ENCODE peak calls at places on chromosomes 2 and 18, in nine cellular contexts. O is transverse colon, H is esophagus muscularis mucosa, U is sigmoid colon, I is H1, Q is HepG2, S is upper lobe of left lung, B is K562, M is SK-N-SH. C is an unnamed sample. For H3K36me3, the result is how much of the 10 kb centered on the place peaks cover.

GRCh38 chr2:146730882-146731281 is 1113.9 kb upstream of the ACVR2A start:
- DNase-seq in O (no peak), H (no peak), U (no peak), I (no peak), Q (no peak), S (no peak), B (no peak), M (no peak), C (no peak)

GRCh38 chr2:222747526-222748160 is 76.2 kb downstream of the MOGAT1 start:
- DNase-seq in O (no peak), H (no peak), U (no peak), I (no peak), Q (no peak), S (no peak), B (no peak), M (no peak), C (no peak)

GRCh38 chr2:110770696-110771425 is 38.5 kb downstream of the ACOXL start:
- DNase-seq in O (no peak), H (no peak), U (no peak), I (no peak), Q (no peak), S (no peak), B (no peak), M (peak), C (no peak)

GRCh38 chr2:206800501-206801416 is 35.4 kb downstream of the FASTKD2 start:
- DNase-seq in O (peak), H (no peak), U (peak), I (no peak), Q (peak), S (peak), B (peak), M (peak), C (peak)

GRCh38 chr2:88841224-88841929 is 149.9 kb downstream of the RPIA start:
- DNase-seq in O (no peak), H (no peak), U (no peak), I (no peak), Q (no peak), S (no peak), B (no peak), M (no peak), C (no peak)

GRCh38 chr18:53153281-53153680 is 813.3 kb downstream of the DCC start:
- DNase-seq in O (peak), H (no peak), U (no peak), I (no peak), Q (peak), S (no peak), B (no peak), M (no peak), C (no peak)

GRCh38 chr18:46688853-46689525 is 32.0 kb upstream of the LOXHD1 start:
- DNase-seq in O (no peak), H (no peak), U (no peak), I (no peak), Q (no peak), S (no peak), B (no peak), M (no peak), C (no peak)

GRCh38 chr18:59927246-59927825 is 27.5 kb downstream of the PMAIP1 start:
- DNase-seq in O (no peak), H (no peak), U (no peak), I (no peak), Q (no peak), S (no peak), B (no peak), M (no peak), C (no peak)

GRCh38 chr2:107001964-107002696 is 116.2 kb upstream of the ST6GAL2 start:
- DNase-seq in O (no peak), H (no peak), U (no peak), I (no peak), Q (no peak), S (no peak), B (no peak), M (no peak), C (no peak)

GRCh38 chr18:26771524-26771923 is 94.0 kb downstream of the AQP4 start:
- DNase-seq in O (no peak), H (no peak), U (no peak), I (no peak), Q (peak), S (no peak), B (no peak), M (no peak), C (peak)

GRCh38 chr2:191262436-191262835 is 17.2 kb downstream of the MYO1B start:
- DNase-seq in O (no peak), H (no peak), U (no peak), I (no peak), Q (no peak), S (no peak), B (no peak), M (no peak), C (no peak)

GRCh38 chr2:240595381-240596079 is 9.0 kb downstream of the CAPN10 start:
- DNase-seq in O (peak), H (no peak), U (peak), I (peak), Q (peak), S (peak), B (peak), M (peak), C (no peak)

GRCh38 chr2:234022424-234022823 is 28.1 kb upstream of the SPP2 start:
- DNase-seq in O (no peak), H (no peak), U (no peak), I (no peak), Q (no peak), S (no peak), B (no peak), M (no peak), C (no peak)

GRCh38 chr2:235467586-235467985 is 26.3 kb upstream of the AGAP1 start:
- DNase-seq in O (no peak), H (no peak), U (no peak), I (no peak), Q (no peak), S (no peak), B (no peak), M (no peak), C (no peak)

GRCh38 chr18:65751145-65752085 is 603 bp downstream of the CDH7 start:
- DNase-seq in O (no peak), H (no peak), U (no peak), I (no peak), Q (no peak), S (no peak), B (no peak), M (no peak), C (no peak)

GRCh38 chr2:239594772-239595608 is 194.2 kb upstream of the HDAC4 start:
- DNase-seq in O (no peak), H (no peak), U (peak), I (no peak), Q (no peak), S (peak), B (no peak), M (no peak), C (peak)

GRCh38 chr2:30652271-30652910 is 154.9 kb downstream of the CAPN13 start:
- DNase-seq in O (no peak), H (no peak), U (no peak), I (peak), Q (no peak), S (no peak), B (no peak), M (no peak), C (no peak)

GRCh38 chr2:164761737-164762460 is 79.7 kb downstream of the COBLL1 start:
- DNase-seq in O (no peak), H (no peak), U (no peak), I (no peak), Q (no peak), S (no peak), B (no peak), M (no peak), C (no peak)

GRCh38 chr2:179376881-179377280 is 112.2 kb upstream of the SESTD1 start:
- DNase-seq in O (no peak), H (no peak), U (no peak), I (no peak), Q (no peak), S (no peak), B (no peak), M (no peak), C (no peak)

GRCh38 chr2:12267042-12267441 is 449.7 kb upstream of the TRIB2 start:
- DNase-seq in O (no peak), H (no peak), U (no peak), I (no peak), Q (no peak), S (no peak), B (no peak), M (no peak), C (no peak)

GRCh38 chr2:27701676-27702075 is 38.0 kb downstream of the SLC4A1AP start:
- DNase-seq in O (no peak), H (no peak), U (no peak), I (no peak), Q (no peak), S (no peak), B (no peak), M (no peak), C (no peak)

GRCh38 chr18:3046216-3046808 is 33.4 kb upstream of the LPIN2 start:
- DNase-seq in O (no peak), H (no peak), U (no peak), I (no peak), Q (no peak), S (no peak), B (no peak), M (no peak), C (no peak)

GRCh38 chr2:240441326-240441992 is 6.0 kb downstream of the GPC1 start:
- DNase-seq in O (no peak), H (no peak), U (no peak), I (no peak), Q (no peak), S (peak), B (no peak), M (no peak), C (no peak)

GRCh38 chr2:238231251-238231793 is 8.5 kb downstream of the HES6 start:
- DNase-seq in O (peak), H (peak), U (peak), I (no peak), Q (no peak), S (peak), B (peak), M (no peak), C (peak)

GRCh38 chr2:203670939-203671338 is 35.5 kb upstream of the CD28 start:
- DNase-seq in O (no peak), H (no peak), U (no peak), I (no peak), Q (no peak), S (no peak), B (no peak), M (no peak), C (no peak)

GRCh38 chr2:653645-654425 is 23.4 kb downstream of the TMEM18 start:
- DNase-seq in O (no peak), H (peak), U (peak), I (no peak), Q (no peak), S (no peak), B (no peak), M (no peak), C (peak)

GRCh38 chr2:649461-650342 is 27.5 kb downstream of the TMEM18 start:
- DNase-seq in O (no peak), H (peak), U (peak), I (no peak), Q (no peak), S (peak), B (no peak), M (no peak), C (peak)

GRCh38 chr2:650343-651310 is 26.6 kb downstream of the TMEM18 start:
- DNase-seq in O (no peak), H (peak), U (peak), I (no peak), Q (no peak), S (no peak), B (no peak), M (no peak), C (peak)

GRCh38 chr2:652881-653480 is 24.2 kb downstream of the TMEM18 start:
- DNase-seq in O (no peak), H (peak), U (no peak), I (no peak), Q (no peak), S (no peak), B (no peak), M (no peak), C (no peak)

GRCh38 chr2:651961-652373 is 25.2 kb downstream of the TMEM18 start:
- DNase-seq in O (no peak), H (peak), U (no peak), I (no peak), Q (no peak), S (peak), B (no peak), M (no peak), C (peak)
- TF ChIP-seq POLR2AphosphoS5 in O (no peak), H (no peak), U (no peak), I (no peak), Q (no peak), S (no peak), B (no peak), M (no peak), C (no peak)

GRCh38 chr2:120291464-120292311 is 39.0 kb downstream of the RALB start:
- DNase-seq in O (no peak), H (no peak), U (no peak), I (no peak), Q (no peak), S (no peak), B (peak), M (no peak), C (no peak)
- TF ChIP-seq EP300 in O (no peak), H (no peak), U (no peak), I (no peak), Q (no peak), S (no peak), B (no peak), M (peak), C (no peak)

DNA sequence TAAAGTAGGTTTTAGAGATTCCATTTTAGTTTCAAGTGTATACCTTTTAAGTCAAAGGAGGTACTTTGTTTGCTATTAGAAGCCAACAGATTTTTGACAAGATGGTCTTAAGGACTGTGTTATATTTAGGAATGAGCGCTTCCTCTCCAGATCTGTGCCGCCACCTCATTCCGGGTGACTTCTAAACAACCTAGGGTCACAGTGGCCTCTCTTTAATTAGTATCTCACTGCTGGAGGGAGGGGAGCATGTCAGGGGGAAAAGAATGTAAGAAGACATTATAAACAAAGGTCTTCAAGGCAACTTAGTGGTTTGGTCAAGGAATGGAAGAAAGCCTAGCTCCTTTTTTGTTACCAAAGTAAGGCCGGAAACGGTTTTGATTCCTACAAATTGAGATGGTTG is 67.0 kb downstream of the RBMS1 start:
- DNase-seq in O (no peak), H (no peak), U (no peak), I (no peak), Q (no peak), S (no peak), B (no peak), M (no peak), C (no peak)
- H3K36me3 ChIP-seq in O (under half), H (under half), U (under half), I (under half), Q (under half), S (under half), B (under half), M (under half), C (under half)

DNA sequence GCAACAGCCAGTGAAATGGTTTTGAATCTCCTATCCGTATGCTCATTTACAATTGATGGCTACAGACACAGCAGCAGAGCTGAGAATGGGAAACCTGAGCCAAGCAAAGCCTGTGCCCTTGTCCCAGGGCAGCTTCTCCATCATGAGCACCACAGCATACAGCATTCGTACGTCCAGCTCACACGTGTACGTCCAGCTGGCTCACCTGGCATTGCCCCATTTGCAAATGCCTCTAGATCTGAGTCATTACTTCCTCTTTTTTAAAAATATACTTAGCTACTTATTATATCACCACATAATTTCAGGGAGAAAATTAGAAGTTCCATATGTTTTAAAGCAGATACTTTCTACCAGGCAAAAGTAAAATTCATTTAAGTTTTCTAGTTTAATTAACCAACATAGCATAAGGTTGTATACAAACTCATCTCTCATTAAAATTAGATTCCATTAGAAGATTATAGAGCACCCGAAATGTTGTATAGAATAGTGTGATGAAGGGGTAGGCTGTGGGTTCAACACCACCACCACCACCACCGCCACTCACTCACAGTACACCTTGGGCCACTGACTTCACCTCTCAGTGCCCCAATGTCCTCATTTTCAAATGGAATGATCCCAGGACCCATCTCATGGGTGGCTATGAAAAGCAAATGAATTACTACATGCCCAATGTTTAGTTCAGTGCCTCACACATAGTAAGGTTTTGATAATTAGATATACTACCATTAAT is 31.4 kb upstream of the TMEM177 start:
- DNase-seq in O (peak), H (no peak), U (no peak), I (no peak), Q (no peak), S (no peak), B (no peak), M (no peak), C (no peak)
- TF ChIP-seq POLR2AphosphoS5 in O (no peak), H (no peak), U (no peak), I (no peak), Q (no peak), S (no peak), B (no peak), M (no peak), C (no peak)

DNA sequence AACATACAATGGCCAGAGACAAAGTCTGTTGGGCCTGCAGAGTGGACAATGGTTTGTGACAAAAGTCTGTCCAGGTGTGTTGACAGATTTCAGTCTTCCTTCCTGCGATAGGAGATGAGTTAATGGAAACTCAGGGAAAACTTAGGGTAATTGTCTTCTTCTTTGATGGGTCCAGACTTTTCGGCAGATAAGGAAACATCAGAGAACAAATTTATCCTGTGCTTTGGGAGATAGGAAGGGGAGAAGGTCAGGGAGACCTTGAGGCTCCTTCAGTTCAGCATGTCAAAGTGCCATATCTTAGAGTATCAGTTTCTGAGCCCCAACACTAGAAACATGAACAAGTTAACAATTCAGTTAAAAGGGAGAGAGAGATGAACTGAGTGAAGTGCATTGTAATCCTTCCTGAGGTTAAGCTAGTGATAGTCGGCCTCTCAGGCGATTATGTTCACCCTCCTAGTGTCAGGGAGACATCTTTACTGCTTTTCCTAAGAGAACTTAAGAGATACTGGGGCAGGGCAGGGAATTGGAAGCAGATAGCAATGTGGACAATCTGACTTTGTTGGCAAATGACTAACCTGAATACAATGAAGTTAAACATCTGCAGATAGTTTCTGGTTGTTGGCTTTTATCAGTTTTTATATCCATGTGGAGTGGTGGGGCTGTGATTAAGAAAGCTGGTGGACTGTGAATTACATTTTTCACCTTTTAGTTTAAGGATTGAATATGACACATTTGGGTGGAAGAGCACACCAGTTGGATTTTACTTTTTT is 248.8 kb upstream of the FN1 start:
- DNase-seq in O (no peak), H (no peak), U (no peak), I (no peak), Q (peak), S (no peak), B (no peak), M (no peak), C (no peak)
- TF ChIP-seq EP300 in O (no peak), H (no peak), U (no peak), I (no peak), Q (no peak), S (no peak), B (no peak), M (peak), C (no peak)

DNA sequence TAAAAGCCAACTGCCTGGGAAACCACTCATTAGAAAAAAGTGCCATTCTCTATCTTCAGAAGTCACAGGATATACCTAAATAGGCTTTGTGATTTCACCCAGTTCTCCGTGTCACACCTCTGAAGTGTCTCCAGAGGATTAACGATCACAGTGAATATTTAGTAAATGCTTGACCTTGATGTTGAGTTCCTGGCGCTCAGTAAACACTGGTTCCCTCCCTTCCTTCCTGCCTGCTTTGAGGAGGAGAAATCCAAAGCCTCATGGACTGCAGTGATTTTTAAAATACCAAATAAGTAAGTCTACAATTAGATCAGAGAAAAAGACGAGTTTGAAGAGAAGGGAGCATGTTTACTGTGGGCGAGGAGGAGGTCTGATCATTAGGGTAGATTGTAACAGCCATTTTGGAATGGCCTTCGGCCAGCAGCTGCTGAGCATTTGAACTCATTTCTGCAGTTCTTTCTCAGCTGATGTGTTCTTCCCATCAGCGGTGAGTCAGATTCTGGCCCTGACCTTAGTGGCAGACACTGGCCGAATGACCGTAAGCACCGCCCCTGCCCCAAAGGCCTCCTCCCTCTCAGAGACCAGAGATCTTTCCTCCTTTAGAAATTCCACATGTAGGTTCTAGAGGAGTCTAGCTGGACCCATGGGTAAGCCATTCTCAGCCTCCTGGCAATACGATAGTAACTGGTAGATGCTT is 62.1 kb upstream of the SLC16A14 start:
- DNase-seq in O (peak), H (peak), U (peak), I (no peak), Q (peak), S (no peak), B (no peak), M (no peak), C (no peak)
- H3K36me3 ChIP-seq in O (under half), H (under half), U (under half), I (under half), Q (under half), S (under half), B (under half), M (under half), C (under half)

GRCh38 chr18:63069496-63069895 is 250.1 kb downstream of the BCL2 start:
- DNase-seq in O (no peak), H (peak), U (no peak), I (no peak), Q (no peak), S (no peak), B (no peak), M (no peak), C (no peak)

GRCh38 chr18:63065172-63065571 is 254.4 kb downstream of the BCL2 start:
- DNase-seq in O (no peak), H (peak), U (no peak), I (no peak), Q (no peak), S (no peak), B (no peak), M (no peak), C (no peak)

GRCh38 chr18:63071566-63072175 is 247.9 kb downstream of the BCL2 start:
- DNase-seq in O (no peak), H (peak), U (no peak), I (no peak), Q (no peak), S (no peak), B (no peak), M (no peak), C (no peak)

GRCh38 chr18:63070750-63071502 is 248.6 kb downstream of the BCL2 start:
- DNase-seq in O (no peak), H (peak), U (no peak), I (no peak), Q (peak), S (no peak), B (no peak), M (no peak), C (no peak)

GRCh38 chr18:63067939-63068338 is 251.6 kb downstream of the BCL2 start:
- DNase-seq in O (no peak), H (peak), U (no peak), I (no peak), Q (no peak), S (no peak), B (no peak), M (no peak), C (no peak)
- TF ChIP-seq POLR2AphosphoS5 in O (no peak), H (no peak), U (no peak), I (no peak), Q (no peak), S (no peak), B (no peak), M (no peak), C (no peak)

GRCh38 chr2:167652401-167652800 is 595.0 kb downstream of the STK39 start:
- DNase-seq in O (no peak), H (no peak), U (no peak), I (no peak), Q (no peak), S (no peak), B (no peak), M (no peak), C (no peak)
- TF ChIP-seq EP300 in O (no peak), H (no peak), U (no peak), I (no peak), Q (no peak), S (no peak), B (no peak), M (no peak), C (no peak)